ENCODE peak calls at places on chromosomes 4 and X, in six cellular contexts. J, O, Y, L, X and F are unnamed samples.

GRCh38 chrX:123807825-123808416 is 51.9 kb upstream of the XIAP start:
- DNase-seq in O (no peak), J (no peak), L (no peak), X (no peak), Y (no peak), F (no peak)

GRCh38 chr4:100981447-100982204 is 365.7 kb downstream of the PPP3CA start:
- DNase-seq in J (peak; percentile 91), L (no peak), O (no peak), X (no peak), Y (no peak), F (no peak)

GRCh38 chr4:123667496-123667895 is 270.9 kb downstream of the SPRY1 start:
- DNase-seq in L (no peak), J (no peak), X (no peak), Y (no peak), O (no peak), F (no peak)

GRCh38 chr4:26525751-26526150 is 35.5 kb upstream of the CCKAR start:
- DNase-seq in O (no peak), Y (no peak), J (no peak), L (no peak), X (no peak), F (no peak)

GRCh38 chrX:19855700-19856381 is 31.6 kb downstream of the SH3KBP1 start:
- DNase-seq in X (no peak), Y (no peak), O (no peak), J (no peak), L (no peak), F (no peak)

GRCh38 chrX:114338870-114339269 is 245.0 kb upstream of the HTR2C start:
- DNase-seq in O (no peak), Y (no peak), L (no peak), J (no peak), X (no peak), F (no peak)

GRCh38 chr4:140332734-140333133 is 40.7 kb upstream of the SCOC start:
- DNase-seq in O (no peak), J (no peak), L (no peak), Y (no peak), X (no peak), F (no peak)

GRCh38 chr4:78776031-78776728 is at the start of gene BMP2K:
- DNase-seq in Y (peak; percentile 86), L (peak; percentile 72), J (peak; percentile 62), X (peak; percentile 77), O (peak; percentile 83), F (peak; percentile 91)

GRCh38 chrX:129091097-129091496 is 432.2 kb downstream of the SMARCA1 start:
- DNase-seq in O (no peak), Y (no peak), L (no peak), X (no peak), J (no peak), F (no peak)